ENCODE peak calls at places on chromosomes 2 and 18, in nine cellular contexts. One of them, this sample, is unnamed.
A peak's percentile ranks its signal among the peaks of the same experiment; 100 is the strongest.

GRCh38 chr2:219759801-219760200 is 132.4 kb downstream of the SLC4A3 start:
- DNase-seq in PC-9: no peak
- DNase-seq in glutamatergic neuron: no peak
- DNase-seq in uterus: no peak
- DNase-seq in tibial nerve: no peak
- DNase-seq in cardiac fibroblast: no peak
- DNase-seq in NCI-H1105 treated with DMSO at 0.1 percent for 48 hours: no peak
- DNase-seq in substantia nigra: no peak
- DNase-seq in GM06990: no peak
- DNase-seq in this sample: no peak

GRCh38 chr18:45110577-45111506 is 430.2 kb downstream of the SETBP1 start:
- DNase-seq in PC-9: no peak
- DNase-seq in glutamatergic neuron: no peak
- DNase-seq in uterus: peak; percentile 71
- DNase-seq in tibial nerve: peak; percentile 17
- DNase-seq in cardiac fibroblast: peak; percentile 46
- DNase-seq in NCI-H1105 treated with DMSO at 0.1 percent for 48 hours: no peak
- DNase-seq in substantia nigra: no peak
- DNase-seq in GM06990: no peak
- DNase-seq in this sample: peak; percentile 42

GRCh38 chr2:128425216-128425615 is 106.5 kb upstream of the HS6ST1 start:
- DNase-seq in PC-9: no peak
- DNase-seq in glutamatergic neuron: peak; percentile 13
- DNase-seq in uterus: no peak
- DNase-seq in tibial nerve: no peak
- DNase-seq in cardiac fibroblast: no peak
- DNase-seq in NCI-H1105 treated with DMSO at 0.1 percent for 48 hours: no peak
- DNase-seq in substantia nigra: no peak
- DNase-seq in GM06990: no peak
- DNase-seq in this sample: no peak

GRCh38 chr18:46412831-46413371 is 244.1 kb downstream of the LOXHD1 start:
- DNase-seq in PC-9: no peak
- DNase-seq in glutamatergic neuron: no peak
- DNase-seq in uterus: no peak
- DNase-seq in tibial nerve: no peak
- DNase-seq in cardiac fibroblast: no peak
- DNase-seq in NCI-H1105 treated with DMSO at 0.1 percent for 48 hours: peak; percentile 93
- DNase-seq in substantia nigra: peak; percentile 16
- DNase-seq in GM06990: no peak
- DNase-seq in this sample: no peak

GRCh38 chr2:134244091-134244490 is 9.8 kb upstream of the MGAT5 start:
- DNase-seq in PC-9: no peak
- DNase-seq in glutamatergic neuron: no peak
- DNase-seq in uterus: no peak
- DNase-seq in tibial nerve: no peak
- DNase-seq in cardiac fibroblast: peak; percentile 56
- DNase-seq in NCI-H1105 treated with DMSO at 0.1 percent for 48 hours: peak; percentile 52
- DNase-seq in substantia nigra: no peak
- DNase-seq in GM06990: no peak
- DNase-seq in this sample: peak; percentile 14

GRCh38 chr2:112032615-112033457 is 22.2 kb upstream of the TMEM87B start:
- DNase-seq in PC-9: peak; percentile 92
- DNase-seq in glutamatergic neuron: no peak
- DNase-seq in uterus: no peak
- DNase-seq in tibial nerve: no peak
- DNase-seq in cardiac fibroblast: peak; percentile 81
- DNase-seq in NCI-H1105 treated with DMSO at 0.1 percent for 48 hours: no peak
- DNase-seq in substantia nigra: no peak
- DNase-seq in GM06990: no peak
- DNase-seq in this sample: peak; percentile 25

GRCh38 chr2:179250084-179250483 is 14.5 kb downstream of the SESTD1 start:
- DNase-seq in PC-9: no peak
- DNase-seq in glutamatergic neuron: no peak
- DNase-seq in uterus: no peak
- DNase-seq in tibial nerve: no peak
- DNase-seq in cardiac fibroblast: peak; percentile 25
- DNase-seq in NCI-H1105 treated with DMSO at 0.1 percent for 48 hours: no peak
- DNase-seq in substantia nigra: no peak
- DNase-seq in GM06990: no peak
- DNase-seq in this sample: no peak

GRCh38 chr18:13264091-13264777 is 45.7 kb downstream of the LDLRAD4 start:
- DNase-seq in PC-9: no peak
- DNase-seq in glutamatergic neuron: no peak
- DNase-seq in uterus: peak; percentile 65
- DNase-seq in tibial nerve: no peak
- DNase-seq in cardiac fibroblast: no peak
- DNase-seq in NCI-H1105 treated with DMSO at 0.1 percent for 48 hours: no peak
- DNase-seq in substantia nigra: no peak
- DNase-seq in GM06990: no peak
- DNase-seq in this sample: no peak

GRCh38 chr2:232957607-232958211 is 55.3 kb downstream of the NGEF start:
- DNase-seq in PC-9: peak; percentile 48
- DNase-seq in glutamatergic neuron: no peak
- DNase-seq in uterus: no peak
- DNase-seq in tibial nerve: no peak
- DNase-seq in cardiac fibroblast: no peak
- DNase-seq in NCI-H1105 treated with DMSO at 0.1 percent for 48 hours: no peak
- DNase-seq in substantia nigra: no peak
- DNase-seq in GM06990: peak; percentile 56
- DNase-seq in this sample: no peak

GRCh38 chr2:187055463-187055862 is 206.5 kb upstream of the ZSWIM2 start:
- DNase-seq in PC-9: no peak
- DNase-seq in glutamatergic neuron: no peak
- DNase-seq in uterus: no peak
- DNase-seq in tibial nerve: no peak
- DNase-seq in cardiac fibroblast: peak; percentile 37
- DNase-seq in NCI-H1105 treated with DMSO at 0.1 percent for 48 hours: peak; percentile 30
- DNase-seq in substantia nigra: no peak
- DNase-seq in GM06990: no peak
- DNase-seq in this sample: no peak

GRCh38 chr2:74845217-74845751 is 11.4 kb downstream of the HK2 start:
- DNase-seq in PC-9: peak; percentile 99
- DNase-seq in glutamatergic neuron: no peak
- DNase-seq in uterus: peak; percentile 39
- DNase-seq in tibial nerve: peak; percentile 32
- DNase-seq in cardiac fibroblast: peak; percentile 91
- DNase-seq in NCI-H1105 treated with DMSO at 0.1 percent for 48 hours: peak; percentile 75
- DNase-seq in substantia nigra: peak; percentile 27
- DNase-seq in GM06990: no peak
- DNase-seq in this sample: peak; percentile 87

GRCh38 chr2:205685314-205686230 is 3.3 kb downstream of the NRP2 start:
- DNase-seq in PC-9: peak; percentile 63
- DNase-seq in glutamatergic neuron: peak; percentile 71
- DNase-seq in uterus: no peak
- DNase-seq in tibial nerve: no peak
- DNase-seq in cardiac fibroblast: peak; percentile 74
- DNase-seq in NCI-H1105 treated with DMSO at 0.1 percent for 48 hours: no peak
- DNase-seq in substantia nigra: peak; percentile 36
- DNase-seq in GM06990: no peak
- DNase-seq in this sample: peak; percentile 84

GRCh38 chr18:11251229-11251890 is 102.0 kb upstream of the PIEZO2 start:
- DNase-seq in PC-9: no peak
- DNase-seq in glutamatergic neuron: no peak
- DNase-seq in uterus: no peak
- DNase-seq in tibial nerve: no peak
- DNase-seq in cardiac fibroblast: peak; percentile 54
- DNase-seq in NCI-H1105 treated with DMSO at 0.1 percent for 48 hours: no peak
- DNase-seq in substantia nigra: no peak
- DNase-seq in GM06990: no peak
- DNase-seq in this sample: peak; percentile 45

GRCh38 chr18:46338761-46339160 is 234.6 kb downstream of the HAUS1 start:
- DNase-seq in PC-9: no peak
- DNase-seq in glutamatergic neuron: peak; percentile 66
- DNase-seq in uterus: no peak
- DNase-seq in tibial nerve: no peak
- DNase-seq in cardiac fibroblast: no peak
- DNase-seq in NCI-H1105 treated with DMSO at 0.1 percent for 48 hours: no peak
- DNase-seq in substantia nigra: no peak
- DNase-seq in GM06990: no peak
- DNase-seq in this sample: no peak

GRCh38 chr18:44852818-44853217 is 172.1 kb downstream of the SETBP1 start:
- DNase-seq in PC-9: no peak
- DNase-seq in glutamatergic neuron: no peak
- DNase-seq in uterus: no peak
- DNase-seq in tibial nerve: no peak
- DNase-seq in cardiac fibroblast: no peak
- DNase-seq in NCI-H1105 treated with DMSO at 0.1 percent for 48 hours: peak; percentile 26
- DNase-seq in substantia nigra: no peak
- DNase-seq in GM06990: no peak
- DNase-seq in this sample: no peak

GRCh38 chr18:25737710-25738251 is 352.6 kb downstream of the SS18 start:
- DNase-seq in PC-9: no peak
- DNase-seq in glutamatergic neuron: peak; percentile 87
- DNase-seq in uterus: no peak
- DNase-seq in tibial nerve: peak; percentile 57
- DNase-seq in cardiac fibroblast: peak; percentile 62
- DNase-seq in NCI-H1105 treated with DMSO at 0.1 percent for 48 hours: no peak
- DNase-seq in substantia nigra: no peak
- DNase-seq in GM06990: no peak
- DNase-seq in this sample: peak; percentile 51

GRCh38 chr18:69380324-69380723 is 20.4 kb upstream of the DOK6 start:
- DNase-seq in PC-9: no peak
- DNase-seq in glutamatergic neuron: no peak
- DNase-seq in uterus: no peak
- DNase-seq in tibial nerve: no peak
- DNase-seq in cardiac fibroblast: no peak
- DNase-seq in NCI-H1105 treated with DMSO at 0.1 percent for 48 hours: no peak
- DNase-seq in substantia nigra: no peak
- DNase-seq in GM06990: no peak
- DNase-seq in this sample: no peak

GRCh38 chr2:233487748-233488345 is 78.7 kb downstream of the USP40 start:
- DNase-seq in PC-9: no peak
- DNase-seq in glutamatergic neuron: no peak
- DNase-seq in uterus: no peak
- DNase-seq in tibial nerve: no peak
- DNase-seq in cardiac fibroblast: peak; percentile 36
- DNase-seq in NCI-H1105 treated with DMSO at 0.1 percent for 48 hours: no peak
- DNase-seq in substantia nigra: no peak
- DNase-seq in GM06990: no peak
- DNase-seq in this sample: no peak

GRCh38 chr2:75553961-75554539 is 6.7 kb downstream of the EVA1A start:
- DNase-seq in PC-9: peak; percentile 21
- DNase-seq in glutamatergic neuron: no peak
- DNase-seq in uterus: no peak
- DNase-seq in tibial nerve: no peak
- DNase-seq in cardiac fibroblast: no peak
- DNase-seq in NCI-H1105 treated with DMSO at 0.1 percent for 48 hours: no peak
- DNase-seq in substantia nigra: no peak
- DNase-seq in GM06990: no peak
- DNase-seq in this sample: no peak

GRCh38 chr2:47174731-47175361 is 19.7 kb upstream of the STPG4 start:
- DNase-seq in PC-9: peak; percentile 98
- DNase-seq in glutamatergic neuron: no peak
- DNase-seq in uterus: no peak
- DNase-seq in tibial nerve: no peak
- DNase-seq in cardiac fibroblast: peak; percentile 67
- DNase-seq in NCI-H1105 treated with DMSO at 0.1 percent for 48 hours: peak; percentile 76
- DNase-seq in substantia nigra: no peak
- DNase-seq in GM06990: no peak
- DNase-seq in this sample: peak; percentile 18

GRCh38 chr2:65934992-65935629 is 499.8 kb upstream of the MEIS1 start:
- DNase-seq in PC-9: no peak
- DNase-seq in glutamatergic neuron: no peak
- DNase-seq in uterus: no peak
- DNase-seq in tibial nerve: no peak
- DNase-seq in cardiac fibroblast: no peak
- DNase-seq in NCI-H1105 treated with DMSO at 0.1 percent for 48 hours: no peak
- DNase-seq in substantia nigra: no peak
- DNase-seq in GM06990: no peak
- DNase-seq in this sample: no peak

GRCh38 chr18:23857756-23858155 is 156.8 kb upstream of the TTC39C start:
- DNase-seq in PC-9: no peak
- DNase-seq in glutamatergic neuron: no peak
- DNase-seq in uterus: no peak
- DNase-seq in tibial nerve: no peak
- DNase-seq in cardiac fibroblast: peak; percentile 74
- DNase-seq in NCI-H1105 treated with DMSO at 0.1 percent for 48 hours: no peak
- DNase-seq in substantia nigra: no peak
- DNase-seq in GM06990: no peak
- DNase-seq in this sample: no peak

GRCh38 chr2:176461098-176461497 is 191.9 kb downstream of the MTX2 start:
- DNase-seq in PC-9: no peak
- DNase-seq in glutamatergic neuron: no peak
- DNase-seq in uterus: no peak
- DNase-seq in tibial nerve: no peak
- DNase-seq in cardiac fibroblast: peak; percentile 69
- DNase-seq in NCI-H1105 treated with DMSO at 0.1 percent for 48 hours: no peak
- DNase-seq in substantia nigra: no peak
- DNase-seq in GM06990: no peak
- DNase-seq in this sample: peak; percentile 64

GRCh38 chr2:37100054-37100453 is 15.7 kb downstream of the GPATCH11 start:
- DNase-seq in PC-9: no peak
- DNase-seq in glutamatergic neuron: no peak
- DNase-seq in uterus: no peak
- DNase-seq in tibial nerve: no peak
- DNase-seq in cardiac fibroblast: no peak
- DNase-seq in NCI-H1105 treated with DMSO at 0.1 percent for 48 hours: no peak
- DNase-seq in substantia nigra: no peak
- DNase-seq in GM06990: no peak
- DNase-seq in this sample: no peak

GRCh38 chr18:54359233-54359632 is 1.5 kb downstream of the C18orf54 start:
- DNase-seq in PC-9: no peak
- DNase-seq in glutamatergic neuron: no peak
- DNase-seq in uterus: no peak
- DNase-seq in tibial nerve: no peak
- DNase-seq in cardiac fibroblast: peak; percentile 24
- DNase-seq in NCI-H1105 treated with DMSO at 0.1 percent for 48 hours: no peak
- DNase-seq in substantia nigra: no peak
- DNase-seq in GM06990: no peak
- DNase-seq in this sample: no peak

GRCh38 chr2:16425462-16426336 is 239.9 kb downstream of the CYRIA start:
- DNase-seq in PC-9: peak; percentile 30
- DNase-seq in glutamatergic neuron: no peak
- DNase-seq in uterus: no peak
- DNase-seq in tibial nerve: no peak
- DNase-seq in cardiac fibroblast: no peak
- DNase-seq in NCI-H1105 treated with DMSO at 0.1 percent for 48 hours: peak; percentile 40
- DNase-seq in substantia nigra: no peak
- DNase-seq in GM06990: no peak
- DNase-seq in this sample: no peak

GRCh38 chr2:190466819-190467444 is 58.8 kb downstream of the MFSD6 start:
- DNase-seq in PC-9: no peak
- DNase-seq in glutamatergic neuron: no peak
- DNase-seq in uterus: no peak
- DNase-seq in tibial nerve: no peak
- DNase-seq in cardiac fibroblast: no peak
- DNase-seq in NCI-H1105 treated with DMSO at 0.1 percent for 48 hours: peak; percentile 55
- DNase-seq in substantia nigra: no peak
- DNase-seq in GM06990: no peak
- DNase-seq in this sample: no peak

GRCh38 chr2:74764429-74765272 is 69.3 kb upstream of the HK2 start:
- DNase-seq in PC-9: no peak
- DNase-seq in glutamatergic neuron: no peak
- DNase-seq in uterus: no peak
- DNase-seq in tibial nerve: no peak
- DNase-seq in cardiac fibroblast: peak; percentile 46
- DNase-seq in NCI-H1105 treated with DMSO at 0.1 percent for 48 hours: no peak
- DNase-seq in substantia nigra: no peak
- DNase-seq in GM06990: no peak
- DNase-seq in this sample: no peak

GRCh38 chr2:65396348-65397026 is 35.9 kb downstream of the SPRED2 start:
- DNase-seq in PC-9: peak; percentile 60
- DNase-seq in glutamatergic neuron: no peak
- DNase-seq in uterus: no peak
- DNase-seq in tibial nerve: no peak
- DNase-seq in cardiac fibroblast: peak; percentile 70
- DNase-seq in NCI-H1105 treated with DMSO at 0.1 percent for 48 hours: no peak
- DNase-seq in substantia nigra: no peak
- DNase-seq in GM06990: no peak
- DNase-seq in this sample: peak; percentile 60